ENCODE peak calls at places on chromosome X, in seven cellular contexts. K is GM12865; Y is upper lobe of left lung; L is H9; Q is stomach; H is astrocyte of the spinal cord; G is CD4-positive, alpha-beta T cell. M is an unnamed sample.

GRCh38 chrX:20438871-20439526 is 172.3 kb upstream of the RPS6KA3 start:
- DNase-seq in K (no peak), Y (no peak), L (no peak), Q (no peak), H (no peak), G (no peak), M (no peak)

GRCh38 chrX:15908891-15909290 is 54.3 kb upstream of the AP1S2 start:
- DNase-seq in K (no peak), Y (no peak), L (no peak), Q (no peak), H (no peak), G (no peak), M (no peak)

GRCh38 chrX:56745019-56745418 is 16.0 kb downstream of the NBDY start:
- DNase-seq in K (no peak), Y (no peak), L (no peak), Q (no peak), H (peak), G (no peak), M (no peak)

GRCh38 chrX:131895002-131895401 is 128.1 kb upstream of the STK26 start:
- DNase-seq in K (no peak), Y (no peak), L (no peak), Q (no peak), H (peak), G (no peak), M (no peak)

GRCh38 chrX:102720237-102721168 is at the start of gene GPRASP3:
- DNase-seq in K (peak), Y (peak), L (no peak), Q (peak), H (peak), G (peak), M (peak)

GRCh38 chrX:20143539-20143938 is 1.9 kb upstream of the EIF1AX start:
- DNase-seq in K (peak), Y (no peak), L (no peak), Q (no peak), H (no peak), G (no peak), M (no peak)

GRCh38 chrX:101081257-101081656 is 2.6 kb downstream of the TMEM35A start:
- DNase-seq in K (no peak), Y (no peak), L (no peak), Q (no peak), H (no peak), G (no peak), M (no peak)

GRCh38 chrX:153474718-153475117 is 4.3 kb upstream of the HAUS7 start:
- DNase-seq in K (no peak), Y (peak), L (no peak), Q (peak), H (peak), G (peak), M (peak)

GRCh38 chrX:123731258-123731986 is 1.4 kb downstream of the THOC2 start:
- DNase-seq in K (peak), Y (peak), L (no peak), Q (no peak), H (peak), G (no peak), M (no peak)

GRCh38 chrX:44317196-44317595 is 26.3 kb downstream of the EFHC2 start:
- DNase-seq in K (no peak), Y (no peak), L (no peak), Q (no peak), H (no peak), G (no peak), M (no peak)

GRCh38 chrX:130516123-130516522 is 114.3 kb downstream of the RBMX2 start:
- DNase-seq in K (no peak), Y (no peak), L (no peak), Q (no peak), H (no peak), G (no peak), M (no peak)

GRCh38 chrX:69155786-69156520 is 9.3 kb downstream of the PJA1 start:
- DNase-seq in K (no peak), Y (no peak), L (peak), Q (no peak), H (no peak), G (no peak), M (no peak)

GRCh38 chrX:140664939-140665338 is 44.6 kb upstream of the LINC00632 start:
- DNase-seq in K (peak), Y (no peak), L (no peak), Q (no peak), H (peak), G (no peak), M (no peak)
- TF ChIP-seq CTCF in K (no peak), Y (peak), L (peak), Q (peak), H (no peak), G (no peak), M (no peak)

DNA sequence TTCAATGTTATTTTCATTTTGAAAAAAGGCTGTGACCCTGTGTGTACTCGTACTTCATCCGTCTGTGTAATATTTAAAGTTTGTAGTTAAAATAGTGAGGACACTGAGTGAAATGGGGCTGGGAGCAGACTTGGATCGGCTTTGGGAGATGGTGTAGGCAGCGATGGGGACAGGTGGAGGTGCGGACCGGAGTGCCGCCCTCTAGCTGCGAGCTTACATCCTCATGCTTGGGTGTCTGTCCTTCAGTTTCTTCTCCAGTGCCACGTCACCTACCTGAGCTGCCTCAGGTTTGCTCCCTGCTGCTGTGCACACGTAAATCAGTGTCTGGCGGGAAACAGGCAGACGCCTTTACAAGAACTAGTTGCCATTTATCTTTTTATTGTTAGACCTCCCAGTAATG is 146.1 kb downstream of the GPR143 start:
- DNase-seq in K (no peak), Y (no peak), L (peak), Q (no peak), H (no peak), G (no peak), M (no peak)
- TF ChIP-seq CTCF in K (no peak), Y (no peak), L (peak), Q (no peak), H (no peak), G (no peak), M (no peak)

GRCh38 chrX:39507617-39508299 is 590.0 kb downstream of the BCOR start:
- DNase-seq in K (no peak), Y (no peak), L (no peak), Q (no peak), H (no peak), G (no peak), M (no peak)
- TF ChIP-seq CTCF in K (no peak), Y (no peak), L (no peak), Q (no peak), H (no peak), G (no peak), M (no peak)

DNA sequence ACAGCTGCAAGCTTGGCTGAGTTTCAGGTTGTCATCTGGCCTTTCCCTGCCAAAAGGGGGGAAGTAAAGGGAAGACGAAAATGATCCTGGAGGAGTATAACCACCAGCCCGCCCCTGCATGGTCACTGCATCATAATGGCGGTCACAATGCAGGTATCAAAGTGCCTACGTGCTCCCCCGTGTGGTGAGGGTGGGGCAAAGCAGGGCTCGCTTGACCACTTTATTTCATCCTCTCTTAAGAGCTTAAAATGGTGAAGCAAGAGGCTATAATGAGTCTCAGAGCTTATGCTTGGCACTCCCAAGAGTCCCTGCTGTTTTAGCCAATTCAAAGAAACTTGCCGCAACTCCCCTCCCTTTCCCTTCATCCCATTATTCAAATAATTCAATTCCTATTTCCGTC is 105.6 kb downstream of the APOOL start:
- DNase-seq in K (peak), Y (no peak), L (peak), Q (no peak), H (no peak), G (no peak), M (no peak)
- TF ChIP-seq CTCF in K (peak), Y (no peak), L (peak), Q (no peak), H (peak), G (no peak), M (no peak)

GRCh38 chrX:8731579-8732395 is at the start of gene ANOS1:
- DNase-seq in K (no peak), Y (peak), L (peak), Q (peak), H (peak), G (no peak), M (no peak)
- TF ChIP-seq CTCF in K (no peak), Y (peak), L (no peak), Q (no peak), H (no peak), G (no peak), M (no peak)

DNA sequence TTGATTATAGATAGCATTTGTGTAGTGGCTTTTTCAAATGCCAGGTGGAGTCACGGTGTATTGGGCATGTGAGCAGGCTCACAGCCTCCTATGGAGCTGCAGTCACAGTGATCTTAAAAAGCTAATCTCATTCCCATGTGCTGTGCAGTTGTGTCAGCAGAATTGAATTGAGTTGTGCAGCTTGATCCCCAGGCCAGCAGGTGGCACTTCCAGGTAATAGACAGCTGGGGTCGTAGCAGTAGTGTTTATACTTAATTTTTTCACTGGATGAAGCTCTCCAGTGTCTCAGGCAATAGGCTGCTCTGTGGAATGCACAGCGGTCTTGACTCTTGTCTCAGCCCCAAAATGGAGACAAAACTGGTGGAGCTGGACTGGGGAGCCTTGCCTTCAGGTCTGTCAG is 1028.1 kb downstream of the SH3BGRL start:
- DNase-seq in K (no peak), Y (no peak), L (no peak), Q (no peak), H (no peak), G (no peak), M (no peak)
- TF ChIP-seq CTCF in K (no peak), Y (no peak), L (peak), Q (no peak), H (no peak), G (no peak), M (no peak)

DNA sequence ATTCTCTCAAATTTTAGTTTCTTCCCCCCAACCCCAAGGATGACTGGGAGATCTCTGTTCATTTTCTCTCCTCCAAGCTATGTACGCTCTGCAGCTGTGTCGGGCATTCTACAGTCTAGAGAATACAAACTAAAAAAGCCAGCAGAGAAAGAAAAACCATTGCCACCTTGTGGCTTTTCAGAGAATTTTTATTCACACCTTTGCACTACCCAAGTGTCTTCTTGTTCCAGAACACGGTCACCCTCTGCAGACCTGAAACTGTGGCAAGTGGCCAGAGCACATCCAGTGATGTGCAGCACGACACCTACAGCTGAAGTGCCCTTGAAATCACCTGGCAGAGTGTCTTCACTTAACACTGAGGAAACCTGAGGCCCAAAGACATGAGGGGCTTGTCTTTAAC is 68.6 kb downstream of the CHST7 start:
- DNase-seq in K (peak), Y (no peak), L (no peak), Q (no peak), H (peak), G (no peak), M (no peak)
- TF ChIP-seq CTCF in K (peak), Y (peak), L (peak), Q (peak), H (peak), G (peak), M (no peak)